ENCODE peak calls at places on chromosomes 4 and X, in four cellular contexts. N is SJSA1, G is Peyer's patch, C is transverse colon. P is an unnamed sample.

GRCh38 chr4:147736458-147736857 is 4.6 kb downstream of the ARHGAP10 start:
- DNase-seq in N (peak; percentile 58), C (no peak), G (no peak), P (no peak)

GRCh38 chrX:120302434-120302833 is 8.8 kb downstream of the TMEM255A start:
- DNase-seq in N (no peak), C (peak; percentile 37), G (peak; percentile 68), P (no peak)

GRCh38 chrX:72243472-72243871 is 4.6 kb upstream of the ERCC6L start:
- DNase-seq in N (no peak), G (no peak), C (no peak), P (no peak)

GRCh38 chrX:138890491-138890890 is 179.0 kb upstream of the FGF13 start:
- DNase-seq in N (no peak), C (no peak), G (no peak), P (no peak)

GRCh38 chr4:138053601-138054322 is 188.4 kb downstream of the SLC7A11 start:
- DNase-seq in N (peak; percentile 74), G (no peak), C (no peak), P (no peak)

GRCh38 chr4:88897180-88897579 is 159.8 kb downstream of the FAM13A start:
- DNase-seq in N (no peak), G (no peak), C (no peak), P (no peak)

GRCh38 chr4:187602339-187603092 is 393.1 kb upstream of the ZFP42 start:
- DNase-seq in G (no peak), C (no peak), N (peak; percentile 45), P (no peak)

GRCh38 chrX:41602946-41603345 is 85.8 kb upstream of the GPR34 start:
- DNase-seq in G (no peak), C (no peak), N (no peak), P (no peak)

GRCh38 chr4:184801781-184802180 is 24.0 kb downstream of the ACSL1 start:
- DNase-seq in G (no peak), C (no peak), N (no peak), P (no peak)
- H3K27ac ChIP-seq in G (no peak overlapping the region), C (no peak overlapping the region), N (no peak overlapping the region), P (no peak overlapping the region)

DNA sequence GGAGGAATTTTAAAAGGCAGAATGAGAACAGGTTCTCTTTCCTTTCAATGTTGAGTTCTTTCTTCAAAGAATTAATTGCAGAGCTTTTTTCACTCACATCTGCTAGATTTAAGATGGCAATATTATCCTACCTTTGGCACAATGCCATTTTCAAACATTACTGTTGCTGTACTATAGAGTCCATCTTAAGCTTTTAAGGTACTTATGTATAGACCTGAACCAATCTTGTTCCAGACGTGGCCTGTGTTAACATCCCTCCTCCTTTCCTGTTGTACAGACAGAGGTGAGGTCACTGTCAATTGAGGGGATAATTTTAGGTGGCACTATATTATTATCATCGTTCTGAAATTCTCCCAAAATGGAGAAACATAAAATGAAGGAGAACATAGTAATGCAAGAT is 53.0 kb upstream of the MYOZ2 start:
- DNase-seq in C (no peak), N (no peak), G (no peak), P (no peak)
- H3K4me1 ChIP-seq in C (peaks cover 14% of the 10 kb centered on the region), N (peaks cover 13% of the 10 kb centered on the region), G (no peaks in the 10 kb centered on the region), P (no peaks in the 10 kb centered on the region)

DNA sequence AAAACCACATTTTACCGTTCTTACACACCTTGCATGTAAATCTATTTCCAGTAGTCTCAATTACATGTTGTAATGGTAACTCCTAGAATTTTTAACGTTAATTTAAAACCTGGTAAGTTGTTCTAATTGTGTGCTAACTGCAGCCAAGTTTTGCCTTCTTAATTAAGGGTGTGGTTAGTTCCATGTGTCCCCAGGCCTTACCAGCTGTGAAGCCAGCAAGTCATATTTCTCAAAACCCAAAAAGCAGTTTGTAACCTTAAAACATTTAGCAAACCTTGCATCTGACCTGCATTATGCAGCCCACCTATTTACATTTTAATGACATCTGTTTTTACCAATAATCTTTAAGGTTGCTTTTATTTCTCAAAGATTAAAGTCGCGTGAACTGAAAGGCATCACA is 18.4 kb upstream of the FAM47E start:
- DNase-seq in G (no peak), N (no peak), C (no peak), P (no peak)
- H3K27ac ChIP-seq in G (no peak overlapping the region), N (no peak overlapping the region), C (no peak overlapping the region), P (no peak overlapping the region)

DNA sequence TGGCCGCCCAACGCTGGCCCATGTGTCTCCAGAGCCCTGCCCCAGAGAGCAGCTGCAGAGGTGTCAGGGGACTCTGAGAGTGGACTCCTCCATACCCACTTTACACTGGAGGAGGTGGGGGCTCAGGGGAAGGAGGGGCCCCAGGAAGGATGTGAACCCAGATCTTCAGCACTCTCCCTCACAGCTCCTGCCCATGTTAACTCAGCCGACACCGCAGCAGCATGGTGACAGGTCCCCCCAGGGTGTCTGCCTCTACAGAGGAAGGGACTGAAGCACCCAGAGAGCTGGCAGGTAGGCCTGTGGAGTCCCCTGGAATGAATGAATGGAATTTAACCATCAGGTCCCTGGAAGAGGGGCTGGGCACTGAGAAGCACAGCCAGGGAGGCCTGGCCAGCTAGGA is 21.7 kb downstream of the SH3BP2 start:
- DNase-seq in C (no peak), N (no peak), G (no peak), P (no peak)
- H3K4me1 ChIP-seq in C (peaks cover 11% of the 10 kb centered on the region), N (peaks cover 17% of the 10 kb centered on the region), G (peaks cover 4% of the 10 kb centered on the region), P (peaks cover 70% of the 10 kb centered on the region)

GRCh38 chrX:153687121-153688039 is at the start of gene SLC6A8:
- DNase-seq in N (peak; percentile 60), G (peak; percentile 48), C (peak; percentile 71), P (peak; percentile 5)
- H3K27ac ChIP-seq in N (no peak within 1 kb of the TSS), G (peak within 1 kb of the TSS; percentile 65), C (peak within 1 kb of the TSS; percentile 81), P (no peak within 1 kb of the TSS)

GRCh38 chr4:83217721-83218522 is 66.7 kb downstream of the COQ2 start:
- DNase-seq in G (peak; percentile 70), N (no peak), C (peak; percentile 47), P (peak; percentile 27)
- H3K4me1 ChIP-seq in G (no peaks in the 10 kb centered on the region), N (peaks cover 57% of the 10 kb centered on the region), C (peaks cover 3% of the 10 kb centered on the region), P (peaks cover 57% of the 10 kb centered on the region)

P was measured in CD4-positive, CD25-positive, alpha-beta regulatory T cell.